ENCODE peak calls at places on chromosomes 13 and 19, in six cellular contexts. T, X, K, A, F and G are unnamed samples.
A peak's percentile ranks its signal among the peaks of the same experiment; 100 is the strongest.

GRCh38 chr19:952680-953500 is 27.1 kb downstream of the ARID3A start:
- DNase-seq in T (peak; percentile 69), X (no peak), K (no peak), A (no peak), F (no peak), G (peak; percentile 59)

GRCh38 chr19:5690955-5691204 is 785 bp downstream of the RPL36 start:
- DNase-seq in T (no peak), X (no peak), K (no peak), A (no peak), F (no peak), G (no peak)

GRCh38 chr13:35107535-35107934 is 165.5 kb downstream of the NBEA start:
- DNase-seq in T (no peak), X (no peak), K (no peak), A (no peak), F (no peak), G (no peak)

GRCh38 chr19:33390120-33390907 is 16.8 kb downstream of the CEBPG start:
- DNase-seq in T (no peak), X (peak; percentile 63), K (peak; percentile 86), A (peak; percentile 62), F (no peak), G (no peak)

GRCh38 chr19:36160821-36161596 is 8.8 kb upstream of the COX7A1 start:
- DNase-seq in T (peak; percentile 78), X (no peak), K (no peak), A (no peak), F (no peak), G (no peak)

GRCh38 chr13:75870397-75870801 is 234.3 kb downstream of the LMO7 start:
- DNase-seq in T (peak; percentile 53), X (no peak), K (no peak), A (no peak), F (peak; percentile 15), G (peak; percentile 38)

GRCh38 chr19:17749912-17750317 is 1.4 kb upstream of the FCHO1 start:
- DNase-seq in T (no peak), X (no peak), K (no peak), A (no peak), F (no peak), G (no peak)

GRCh38 chr19:5022066-5022860 is 53.4 kb downstream of the KDM4B start:
- DNase-seq in T (no peak), X (no peak), K (no peak), A (no peak), F (no peak), G (no peak)

GRCh38 chr13:33758113-33758512 is 59.8 kb upstream of the RFC3 start:
- DNase-seq in T (no peak), X (no peak), K (no peak), A (no peak), F (no peak), G (no peak)

GRCh38 chr13:31742102-31742695 is 2.9 kb downstream of the RXFP2 start:
- DNase-seq in T (peak; percentile 89), X (peak; percentile 65), K (peak; percentile 72), A (peak; percentile 56), F (peak; percentile 14), G (peak; percentile 85)

GRCh38 chr19:46718157-46718933 is 1.4 kb upstream of the PRKD2 start:
- DNase-seq in T (peak; percentile 60), X (no peak), K (no peak), A (no peak), F (peak; percentile 62), G (no peak)

GRCh38 chr19:41175825-41176734 is 16.9 kb upstream of the CYP2S1 start:
- DNase-seq in T (peak; percentile 97), X (no peak), K (peak; percentile 40), A (peak; percentile 83), F (peak; percentile 100), G (peak; percentile 73)

GRCh38 chr19:36489920-36490415 is 607 bp upstream of the ZNF566 start:
- DNase-seq in T (peak; percentile 95), X (no peak), K (peak; percentile 86), A (peak; percentile 79), F (peak; percentile 96), G (peak; percentile 95)

GRCh38 chr19:1266818-1267440 is 2.2 kb upstream of the CIRBP start:
- DNase-seq in T (peak; percentile 93), X (peak; percentile 82), K (peak; percentile 68), A (peak; percentile 86), F (peak; percentile 36), G (peak; percentile 77)

GRCh38 chr13:26839682-26840081 is 79.1 kb upstream of the GPR12 start:
- DNase-seq in T (no peak), X (no peak), K (no peak), A (no peak), F (no peak), G (no peak)

GRCh38 chr19:3980353-3981251 is 4.7 kb downstream of the EEF2 start:
- DNase-seq in T (no peak), X (no peak), K (no peak), A (no peak), F (no peak), G (no peak)

GRCh38 chr19:3979674-3980352 is 5.5 kb downstream of the EEF2 start:
- DNase-seq in T (peak; percentile 53), X (no peak), K (no peak), A (no peak), F (no peak), G (no peak)

GRCh38 chr19:3981736-3982681 is 3.3 kb downstream of the EEF2 start:
- DNase-seq in T (peak; percentile 47), X (no peak), K (no peak), A (no peak), F (no peak), G (no peak)

GRCh38 chr19:3982701-3983541 is 2.3 kb downstream of the EEF2 start:
- DNase-seq in T (peak; percentile 61), X (no peak), K (no peak), A (no peak), F (no peak), G (peak; percentile 47)

DNA sequence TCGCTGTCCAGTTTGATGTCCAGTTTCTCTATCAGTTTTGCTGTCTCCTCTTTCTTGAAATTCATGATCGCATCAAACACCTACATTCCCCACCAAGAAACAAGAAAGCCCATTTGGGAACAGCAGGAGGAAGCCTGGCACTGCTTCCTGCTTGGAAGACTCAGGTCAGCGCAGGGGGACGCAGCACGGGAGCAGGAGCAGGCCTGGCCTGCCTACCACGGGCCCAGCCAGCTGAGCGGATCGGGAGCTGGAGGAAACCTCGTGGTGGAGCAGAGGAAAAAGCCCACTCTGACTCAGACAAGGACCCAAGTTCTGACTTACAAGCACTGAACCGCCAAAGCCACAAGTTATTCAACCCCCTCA is 3.9 kb downstream of the EEF2 start:
- DNase-seq in T (no peak), X (no peak), K (no peak), A (no peak), F (no peak), G (no peak)
- H3K27ac ChIP-seq in T (no peak overlapping the region), X (peak overlapping the region; percentile 19), K (no peak overlapping the region), A (no peak overlapping the region), F (peak overlapping the region; percentile 34), G (no peak overlapping the region)

GRCh38 chr19:15433519-15434069 is 14.8 kb upstream of the AKAP8L start:
- DNase-seq in T (peak; percentile 58), X (no peak), K (no peak), A (no peak), F (no peak), G (no peak)
- H3K27ac ChIP-seq in T (no peak overlapping the region), X (peak overlapping the region; percentile 62), K (peak overlapping the region; percentile 87), A (peak overlapping the region; percentile 92), F (peak overlapping the region; percentile 99), G (peak overlapping the region; percentile 81)

GRCh38 chr13:108220042-108220441 is 1.9 kb downstream of the ABHD13 start:
- DNase-seq in T (peak; percentile 52), X (no peak), K (no peak), A (peak; percentile 46), F (no peak), G (no peak)
- H3K27ac ChIP-seq in T (no peak overlapping the region), X (no peak overlapping the region), K (no peak overlapping the region), A (no peak overlapping the region), F (no peak overlapping the region), G (peak overlapping the region; percentile 18)

GRCh38 chr13:47111499-47111898 is 214.6 kb upstream of the HTR2A start:
- DNase-seq in T (no peak), X (no peak), K (no peak), A (no peak), F (no peak), G (peak; percentile 27)

GRCh38 chr13:47110833-47111240 is 214.0 kb upstream of the HTR2A start:
- DNase-seq in T (no peak), X (no peak), K (no peak), A (no peak), F (no peak), G (no peak)

GRCh38 chr13:47112900-47113299 is 216.0 kb upstream of the HTR2A start:
- DNase-seq in T (no peak), X (no peak), K (no peak), A (no peak), F (no peak), G (no peak)

GRCh38 chr13:47114030-47114429 is 217.2 kb upstream of the HTR2A start:
- DNase-seq in T (no peak), X (no peak), K (no peak), A (no peak), F (no peak), G (no peak)

GRCh38 chr13:47112205-47112896 is 215.5 kb upstream of the HTR2A start:
- DNase-seq in T (peak; percentile 64), X (no peak), K (no peak), A (no peak), F (no peak), G (no peak)
- H3K27ac ChIP-seq in T (peak overlapping the region; percentile 65), X (no peak overlapping the region), K (no peak overlapping the region), A (no peak overlapping the region), F (no peak overlapping the region), G (no peak overlapping the region)

DNA sequence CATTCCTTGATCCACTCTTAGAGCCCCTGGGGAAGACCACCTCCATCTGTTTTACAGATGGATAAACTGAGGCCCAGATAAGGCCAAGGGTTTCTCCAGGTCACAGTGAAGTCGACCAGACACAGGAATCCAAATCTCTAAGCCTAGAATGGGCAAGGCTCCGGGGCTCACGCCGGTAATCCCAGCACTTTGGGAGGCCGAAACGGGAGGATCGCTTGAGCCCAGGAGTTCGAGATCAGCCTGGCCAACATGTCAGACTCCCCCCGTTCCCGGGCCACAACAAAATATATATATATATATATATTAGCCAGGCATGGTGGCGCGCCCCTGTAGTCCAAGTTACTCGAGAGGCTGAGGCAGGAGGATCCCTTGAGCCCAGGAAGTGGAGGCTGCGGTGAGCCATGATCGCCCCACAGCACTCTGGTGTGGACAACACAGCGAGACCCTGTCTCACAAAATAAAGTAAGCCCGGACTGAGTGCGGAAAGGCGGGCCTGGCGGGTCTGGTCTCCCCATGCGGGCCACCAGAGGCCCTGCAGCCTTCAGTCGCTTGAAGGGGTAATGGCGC is 615 bp upstream of the RPL13A start:
- DNase-seq in T (no peak), X (no peak), K (no peak), A (no peak), F (no peak), G (no peak)
- H3K27ac ChIP-seq in T (no peak overlapping the region), X (peak overlapping the region; percentile 80), K (peak overlapping the region; percentile 80), A (peak overlapping the region; percentile 94), F (peak overlapping the region; percentile 87), G (peak overlapping the region; percentile 75)

GRCh38 chr13:97781891-97782305 is 171.6 kb upstream of the IPO5 start:
- DNase-seq in T (no peak), X (no peak), K (no peak), A (no peak), F (no peak), G (no peak)
- H3K27ac ChIP-seq in T (no peak overlapping the region), X (no peak overlapping the region), K (no peak overlapping the region), A (no peak overlapping the region), F (no peak overlapping the region), G (no peak overlapping the region)

GRCh38 chr13:99056381-99057014 is 78.6 kb upstream of the DOCK9 start:
- DNase-seq in T (no peak), X (no peak), K (no peak), A (no peak), F (peak; percentile 15), G (no peak)
- H3K27ac ChIP-seq in T (no peak overlapping the region), X (peak overlapping the region; percentile 33), K (peak overlapping the region; percentile 9), A (peak overlapping the region; percentile 40), F (peak overlapping the region; percentile 97), G (no peak overlapping the region)